ENCODE peak calls at places on chromosomes 13 and 19, in five cellular contexts. One of them, this sample, is unnamed.

GRCh38 chr19:19403373-19403901 is 2.0 kb upstream of the GATAD2A start:
- DNase-seq in CD4-positive, CD25-positive, alpha-beta regulatory T cell: no peak
- DNase-seq in glutamatergic neuron: no peak
- DNase-seq in fibroblast of villous mesenchyme: peak
- DNase-seq in anterior cingulate cortex: no peak
- DNase-seq in this sample: peak

GRCh38 chr19:28234637-28235036 is 978.3 kb downstream of the UQCRFS1 start:
- DNase-seq in CD4-positive, CD25-positive, alpha-beta regulatory T cell: no peak
- DNase-seq in glutamatergic neuron: no peak
- DNase-seq in fibroblast of villous mesenchyme: no peak
- DNase-seq in anterior cingulate cortex: no peak
- DNase-seq in this sample: no peak

GRCh38 chr13:114124921-114125320 is 7.5 kb downstream of the RASA3 start:
- DNase-seq in CD4-positive, CD25-positive, alpha-beta regulatory T cell: peak
- DNase-seq in glutamatergic neuron: no peak
- DNase-seq in fibroblast of villous mesenchyme: peak
- DNase-seq in anterior cingulate cortex: no peak
- DNase-seq in this sample: peak

GRCh38 chr13:45682494-45683008 is 19.6 kb upstream of the CBY2 start:
- DNase-seq in CD4-positive, CD25-positive, alpha-beta regulatory T cell: no peak
- DNase-seq in glutamatergic neuron: no peak
- DNase-seq in fibroblast of villous mesenchyme: no peak
- DNase-seq in anterior cingulate cortex: no peak
- DNase-seq in this sample: no peak

GRCh38 chr13:31638577-31638976 is 100.7 kb upstream of the RXFP2 start:
- DNase-seq in CD4-positive, CD25-positive, alpha-beta regulatory T cell: no peak
- DNase-seq in glutamatergic neuron: no peak
- DNase-seq in fibroblast of villous mesenchyme: peak
- DNase-seq in anterior cingulate cortex: no peak
- DNase-seq in this sample: peak

GRCh38 chr19:2607712-2608601 is 94.5 kb downstream of the GNG7 start:
- DNase-seq in CD4-positive, CD25-positive, alpha-beta regulatory T cell: peak
- DNase-seq in glutamatergic neuron: no peak
- DNase-seq in fibroblast of villous mesenchyme: no peak
- DNase-seq in anterior cingulate cortex: no peak
- DNase-seq in this sample: no peak

GRCh38 chr19:11373166-11373884 is 1.1 kb upstream of the SWSAP1 start:
- DNase-seq in CD4-positive, CD25-positive, alpha-beta regulatory T cell: no peak
- DNase-seq in glutamatergic neuron: peak
- DNase-seq in fibroblast of villous mesenchyme: no peak
- DNase-seq in anterior cingulate cortex: peak
- DNase-seq in this sample: peak

GRCh38 chr13:48311223-48311622 is 7.7 kb downstream of the RB1 start:
- DNase-seq in CD4-positive, CD25-positive, alpha-beta regulatory T cell: no peak
- DNase-seq in glutamatergic neuron: no peak
- DNase-seq in fibroblast of villous mesenchyme: no peak
- DNase-seq in anterior cingulate cortex: no peak
- DNase-seq in this sample: no peak

GRCh38 chr13:32824671-32825070 is 191.6 kb upstream of the KL start:
- DNase-seq in CD4-positive, CD25-positive, alpha-beta regulatory T cell: no peak
- DNase-seq in glutamatergic neuron: no peak
- DNase-seq in fibroblast of villous mesenchyme: peak
- DNase-seq in anterior cingulate cortex: no peak
- DNase-seq in this sample: peak

GRCh38 chr19:56153507-56153906 is 12.4 kb downstream of the ZNF444 start:
- DNase-seq in CD4-positive, CD25-positive, alpha-beta regulatory T cell: no peak
- DNase-seq in glutamatergic neuron: no peak
- DNase-seq in fibroblast of villous mesenchyme: no peak
- DNase-seq in anterior cingulate cortex: no peak
- DNase-seq in this sample: no peak

GRCh38 chr19:51327066-51327985 is 14.6 kb downstream of the VSIG10L start:
- DNase-seq in CD4-positive, CD25-positive, alpha-beta regulatory T cell: peak
- DNase-seq in glutamatergic neuron: peak
- DNase-seq in fibroblast of villous mesenchyme: peak
- DNase-seq in anterior cingulate cortex: no peak
- DNase-seq in this sample: peak

GRCh38 chr13:56351041-56351440 is 789.7 kb upstream of the PRR20A start:
- DNase-seq in CD4-positive, CD25-positive, alpha-beta regulatory T cell: no peak
- DNase-seq in glutamatergic neuron: no peak
- DNase-seq in fibroblast of villous mesenchyme: no peak
- DNase-seq in anterior cingulate cortex: no peak
- DNase-seq in this sample: no peak

GRCh38 chr13:43905435-43906031 is 25.8 kb downstream of the LACC1 start:
- DNase-seq in CD4-positive, CD25-positive, alpha-beta regulatory T cell: peak
- DNase-seq in glutamatergic neuron: no peak
- DNase-seq in fibroblast of villous mesenchyme: peak
- DNase-seq in anterior cingulate cortex: no peak
- DNase-seq in this sample: peak

GRCh38 chr19:19550454-19550842 is 12.4 kb downstream of the CILP2 start:
- DNase-seq in CD4-positive, CD25-positive, alpha-beta regulatory T cell: no peak
- DNase-seq in glutamatergic neuron: no peak
- DNase-seq in fibroblast of villous mesenchyme: no peak
- DNase-seq in anterior cingulate cortex: no peak
- DNase-seq in this sample: no peak

GRCh38 chr19:54169149-54169731 is 3.7 kb downstream of the TMC4 start:
- DNase-seq in CD4-positive, CD25-positive, alpha-beta regulatory T cell: no peak
- DNase-seq in glutamatergic neuron: no peak
- DNase-seq in fibroblast of villous mesenchyme: no peak
- DNase-seq in anterior cingulate cortex: no peak
- DNase-seq in this sample: no peak

GRCh38 chr19:11355160-11356073 is at the start of gene PLPPR2:
- DNase-seq in CD4-positive, CD25-positive, alpha-beta regulatory T cell: peak
- DNase-seq in glutamatergic neuron: peak
- DNase-seq in fibroblast of villous mesenchyme: peak
- DNase-seq in anterior cingulate cortex: peak
- DNase-seq in this sample: peak

GRCh38 chr13:73602295-73602694 is 531.9 kb downstream of the KLF12 start:
- DNase-seq in CD4-positive, CD25-positive, alpha-beta regulatory T cell: no peak
- DNase-seq in glutamatergic neuron: no peak
- DNase-seq in fibroblast of villous mesenchyme: no peak
- DNase-seq in anterior cingulate cortex: no peak
- DNase-seq in this sample: no peak